ENCODE peak calls at places on chromosomes 12 and 14, in four cellular contexts. D is GM12878, Y is A549, F is PC-3. T is an unnamed sample.
A peak's percentile ranks its signal among the peaks of the same experiment; 100 is the strongest.

GRCh38 chr12:115916910-115917668 is 360.4 kb downstream of the MED13L start:
- DNase-seq in D (no peak), Y (peak; percentile 60), F (peak; percentile 83), T (peak; percentile 9)

GRCh38 chr12:20376984-20377383 is 8.6 kb downstream of the PDE3A start:
- DNase-seq in F (peak; percentile 46), Y (no peak), D (no peak), T (peak; percentile 27)

GRCh38 chr14:90483551-90483950 is 86.7 kb downstream of the CALM1 start:
- DNase-seq in D (no peak), Y (no peak), F (no peak), T (no peak)

GRCh38 chr12:50985322-50985721 is 33.0 kb downstream of the HIGD1C start:
- DNase-seq in F (peak; percentile 19), D (no peak), Y (no peak), T (peak; percentile 41)

GRCh38 chr12:116804051-116804450 is 65.9 kb downstream of the RNFT2 start:
- DNase-seq in D (no peak), Y (no peak), F (no peak), T (peak; percentile 7)

GRCh38 chr12:26402648-26403047 is 207.3 kb downstream of the SSPN start:
- DNase-seq in F (peak; percentile 100), Y (no peak), D (no peak), T (peak; percentile 27)

GRCh38 chr12:54526800-54527630 is 22.4 kb upstream of the PDE1B start:
- DNase-seq in Y (no peak), F (peak; percentile 44), D (no peak), T (peak; percentile 12)

GRCh38 chr12:95446511-95446910 is 27.4 kb upstream of the METAP2 start:
- DNase-seq in D (no peak), Y (no peak), F (no peak), T (no peak)

GRCh38 chr14:75046899-75047298 is 4.4 kb downstream of the MLH3 start:
- DNase-seq in F (peak; percentile 25), D (no peak), Y (no peak), T (no peak)

GRCh38 chr12:11727133-11727664 is 77.7 kb downstream of the ETV6 start:
- DNase-seq in Y (no peak), F (no peak), D (peak; percentile 87), T (no peak)

GRCh38 chr12:88145567-88146347 is 3.6 kb downstream of the TMTC3 start:
- DNase-seq in F (no peak), Y (no peak), D (no peak), T (no peak)

GRCh38 chr14:95198320-95198719 is 41.0 kb upstream of the DICER1 start:
- DNase-seq in Y (no peak), D (no peak), F (no peak), T (no peak)

GRCh38 chr12:13945641-13946040 is 35.8 kb downstream of the GRIN2B start:
- DNase-seq in D (no peak), F (no peak), Y (no peak), T (no peak)

GRCh38 chr12:117049295-117049694 is 49.9 kb downstream of the TESC start:
- DNase-seq in Y (no peak), D (no peak), F (no peak), T (no peak)

GRCh38 chr14:52844262-52845060 is 53.1 kb upstream of the GNPNAT1 start:
- DNase-seq in D (no peak), F (no peak), Y (no peak), T (no peak)

GRCh38 chr14:67424539-67424938 is 12.6 kb upstream of the PLEK2 start:
- DNase-seq in Y (no peak), D (no peak), F (no peak), T (no peak)
- H3K4me2 ChIP-seq in Y (no peak overlapping the region), D (no peak overlapping the region), F (no peak overlapping the region), T (no peak overlapping the region)

DNA sequence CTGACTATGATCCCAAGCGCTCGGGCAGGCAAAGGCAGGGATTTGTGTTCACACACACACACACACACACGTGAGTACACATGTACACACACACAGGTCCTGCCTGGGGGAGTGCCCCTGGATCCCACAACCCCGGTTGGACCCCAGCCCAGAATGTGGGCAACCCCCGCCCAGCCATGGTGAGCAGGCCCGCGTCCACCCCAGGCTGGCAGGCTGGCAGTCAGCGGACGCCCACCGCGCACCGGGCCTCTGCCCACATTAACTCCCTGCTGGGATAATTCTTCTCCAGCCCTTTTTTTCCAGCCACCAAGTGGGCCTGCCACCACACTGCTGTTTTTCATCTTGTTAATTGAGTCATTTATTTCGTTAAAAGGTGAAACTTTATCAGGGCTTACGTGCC is 256.2 kb downstream of the BCL11B start:
- DNase-seq in F (no peak), Y (no peak), D (no peak), T (no peak)
- H3K27ac ChIP-seq in F (no peak overlapping the region), Y (no peak overlapping the region), D (no peak overlapping the region), T (no peak overlapping the region)

DNA sequence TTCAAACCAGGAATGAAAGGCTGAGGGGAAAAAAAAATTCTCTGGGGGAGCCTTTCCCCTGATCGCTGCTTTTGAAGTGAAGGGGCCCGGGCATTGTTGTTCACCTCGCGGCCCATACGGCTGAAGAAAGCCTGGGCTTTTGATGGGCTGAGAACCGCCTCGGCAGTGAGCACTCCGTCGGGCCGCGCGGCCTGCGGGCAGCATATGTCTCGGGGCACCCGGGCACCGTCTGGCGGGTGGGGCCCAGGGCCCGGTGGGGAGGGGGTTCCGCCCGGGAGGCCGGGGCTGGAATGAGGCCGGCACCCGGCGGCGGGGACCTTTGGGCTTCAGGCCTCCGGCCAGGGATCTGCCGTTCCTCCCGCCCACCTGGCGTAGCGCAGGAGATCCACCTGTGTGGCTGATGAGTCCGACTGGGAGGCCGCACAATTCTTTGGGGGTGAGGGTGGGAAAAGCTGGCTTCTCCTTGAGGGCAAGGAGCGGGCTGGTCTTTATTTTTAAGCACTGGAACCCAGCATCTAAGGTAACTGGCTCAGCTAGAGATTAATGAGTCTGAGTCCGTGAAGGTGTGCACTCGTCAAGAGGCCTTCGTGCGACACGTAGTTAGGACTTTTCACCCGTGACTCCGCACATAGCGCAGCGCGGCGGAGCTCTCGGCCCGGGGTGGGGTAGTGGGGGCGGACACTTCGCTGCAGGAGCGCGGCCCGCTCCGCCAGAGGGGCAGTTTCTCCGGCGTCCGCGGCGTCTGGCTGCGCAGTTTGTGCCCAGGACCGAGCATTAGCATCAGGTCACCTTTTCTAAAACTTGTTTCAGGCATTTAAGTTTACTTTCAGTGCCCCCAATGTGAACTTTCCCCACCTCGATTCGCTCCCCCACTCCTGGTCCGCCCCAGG is 10.6 kb downstream of the FOXA1 start:
- DNase-seq in Y (no peak), F (peak; percentile 71), D (no peak), T (no peak)
- H3K4me3 ChIP-seq in Y (peak overlapping the region; percentile 81), F (peak overlapping the region; percentile 96), D (no peak overlapping the region), T (no peak overlapping the region)

DNA sequence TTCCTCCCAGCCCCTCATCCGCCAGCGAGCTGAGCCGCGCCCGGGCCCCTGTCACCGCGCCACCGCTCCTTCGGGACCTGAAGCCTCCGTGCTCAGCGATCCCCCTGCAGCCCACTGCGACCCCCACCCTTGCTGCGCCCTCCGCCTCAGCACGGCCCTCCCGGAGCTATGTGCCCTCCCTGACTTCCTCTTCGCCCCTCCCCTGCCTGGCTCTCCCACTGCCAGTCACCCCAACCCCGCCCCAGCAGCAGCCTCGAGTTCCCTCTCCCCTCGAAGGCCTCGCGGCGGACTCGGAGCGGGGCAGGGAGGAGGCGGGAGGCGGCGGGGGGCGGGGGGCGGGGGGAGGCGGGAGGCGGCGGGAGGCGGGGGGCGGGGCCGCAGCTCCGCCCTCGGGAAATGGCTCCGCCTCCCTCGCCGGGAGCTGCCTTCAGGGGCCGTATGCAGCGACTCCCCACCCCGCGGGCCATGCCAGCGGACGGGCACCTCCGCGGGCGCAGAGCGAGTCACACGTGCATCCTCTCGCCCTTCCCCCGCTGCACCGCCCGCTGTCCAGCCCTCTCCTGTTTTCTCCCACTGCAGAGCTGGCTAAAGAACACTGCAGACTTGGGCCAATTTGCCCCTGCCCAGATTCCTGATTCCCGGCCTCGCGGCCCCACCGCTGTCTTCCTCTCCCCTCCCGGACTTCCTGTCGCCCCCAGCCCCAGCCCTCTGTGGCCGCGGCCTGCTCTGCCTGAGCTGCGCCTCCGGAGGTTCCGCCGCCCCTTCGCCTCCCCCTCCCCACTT is 29.1 kb upstream of the ADIPOR2 start:
- DNase-seq in F (peak; percentile 80), D (peak; percentile 43), Y (peak; percentile 83), T (peak; percentile 96)
- H3K4me2 ChIP-seq in F (peak overlapping the region; percentile 86), D (peak overlapping the region; percentile 77), Y (peak overlapping the region; percentile 98), T (peak overlapping the region; percentile 54)

GRCh38 chr14:105043656-105044055 is 21.6 kb downstream of the GPR132 start:
- DNase-seq in D (no peak), F (no peak), Y (no peak), T (no peak)
- H3K27ac ChIP-seq in D (no peak overlapping the region), F (no peak overlapping the region), Y (no peak overlapping the region), T (no peak overlapping the region)

GRCh38 chr12:53219116-53219955 is 12.3 kb upstream of the ITGB7 start:
- DNase-seq in D (no peak), F (peak; percentile 49), Y (peak; percentile 61), T (peak; percentile 7)

GRCh38 chr12:53219956-53220856 is 11.8 kb downstream of the RARG start:
- DNase-seq in Y (peak; percentile 79), D (no peak), F (peak; percentile 75), T (peak; percentile 76)

GRCh38 chr12:53217049-53217929 is 10.2 kb upstream of the ITGB7 start:
- DNase-seq in Y (no peak), D (no peak), F (peak; percentile 73), T (no peak)

GRCh38 chr12:53218551-53219114 is 11.6 kb upstream of the ITGB7 start:
- DNase-seq in D (no peak), F (no peak), Y (no peak), T (no peak)

DNA sequence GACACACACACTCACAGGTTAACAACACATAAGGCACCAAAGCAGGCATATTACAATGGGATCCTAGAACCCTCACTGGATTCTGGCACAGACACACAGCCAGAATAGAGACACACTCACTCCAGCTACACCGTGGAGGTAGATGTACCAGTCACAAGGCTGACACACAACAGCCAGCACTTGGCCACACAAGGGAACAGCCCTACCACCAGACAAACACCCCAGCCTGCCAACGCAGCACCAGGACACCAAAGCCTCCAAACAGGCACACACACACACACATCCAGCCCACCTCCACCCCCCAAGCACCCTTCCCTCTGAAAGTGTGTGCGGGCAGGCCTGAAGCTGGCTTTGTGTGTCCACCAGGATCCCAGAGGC is 10.9 kb upstream of the ITGB7 start:
- DNase-seq in Y (no peak), D (no peak), F (no peak), T (no peak)
- H3K4me3 ChIP-seq in Y (no peak overlapping the region), D (peak overlapping the region; percentile 16), F (peak overlapping the region; percentile 80), T (no peak overlapping the region)

GRCh38 chr14:61568572-61569011 is 126.7 kb upstream of the HIF1A start:
- DNase-seq in Y (no peak), D (peak; percentile 52), F (peak; percentile 57), T (peak; percentile 42)
- H3K4me2 ChIP-seq in Y (no peak overlapping the region), D (peak overlapping the region; percentile 39), F (peak overlapping the region; percentile 54), T (peak overlapping the region; percentile 37)

DNA sequence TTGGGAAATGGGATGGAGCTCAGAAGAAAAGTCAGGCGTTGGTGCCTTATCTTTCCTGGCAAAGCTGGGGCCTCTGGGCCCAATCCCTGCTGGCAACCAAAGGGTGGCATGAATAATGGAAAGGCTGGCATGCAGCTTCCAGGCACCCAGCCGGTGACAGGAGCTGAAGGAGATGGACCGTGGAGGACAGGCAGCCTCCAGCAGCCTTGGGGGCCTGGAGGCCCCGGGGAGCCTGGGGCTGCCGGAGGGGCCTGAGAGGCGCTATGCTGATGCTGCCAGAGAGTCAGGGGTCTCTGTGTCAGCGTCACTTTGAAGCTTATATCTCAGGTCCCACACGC is 38.2 kb upstream of the EML1 start:
- DNase-seq in F (peak; percentile 19), D (no peak), Y (no peak), T (no peak)
- H3K27ac ChIP-seq in F (no peak overlapping the region), D (no peak overlapping the region), Y (peak overlapping the region; percentile 83), T (no peak overlapping the region)